ENCODE peak calls at places on chromosomes 16 and 17, in six cellular contexts. I, K, V, Q, Z and W are unnamed samples.

GRCh38 chr16:9139965-9140364 is 48.5 kb downstream of the HAPSTR1 start:
- DNase-seq in I (peak; percentile 49), K (no peak), V (no peak), Q (peak; percentile 15), Z (no peak), W (peak; percentile 7)

GRCh38 chr16:58284488-58284887 is 10.3 kb downstream of the PRSS54 start:
- DNase-seq in I (no peak), K (no peak), V (no peak), Q (no peak), Z (no peak), W (no peak)

GRCh38 chr16:64437706-64438329 is 684.0 kb downstream of the CDH11 start:
- DNase-seq in I (no peak), K (no peak), V (no peak), Q (no peak), Z (no peak), W (peak; percentile 19)

GRCh38 chr16:3074860-3075545 is 9.6 kb downstream of the IL32 start:
- DNase-seq in I (no peak), K (peak; percentile 94), V (peak; percentile 38), Q (peak; percentile 55), Z (no peak), W (no peak)

GRCh38 chr17:75697651-75698291 is 23.5 kb upstream of the ITGB4 start:
- DNase-seq in I (no peak), K (no peak), V (peak; percentile 76), Q (no peak), Z (no peak), W (no peak)

GRCh38 chr17:20123209-20123608 is 114.0 kb downstream of the SPECC1 start:
- DNase-seq in I (no peak), K (no peak), V (no peak), Q (no peak), Z (no peak), W (no peak)

GRCh38 chr16:2032285-2033056 is 5.8 kb downstream of the NHERF2 start:
- DNase-seq in I (no peak), K (no peak), V (no peak), Q (no peak), Z (no peak), W (no peak)

GRCh38 chr16:11586856-11587642 is at the start of gene LITAF:
- DNase-seq in I (peak; percentile 53), K (peak; percentile 82), V (peak; percentile 62), Q (peak; percentile 72), Z (peak; percentile 78), W (peak; percentile 74)

GRCh38 chr17:22221344-22221743 is 529.0 kb downstream of the KCNJ18 start:
- DNase-seq in I (no peak), K (no peak), V (no peak), Q (no peak), Z (no peak), W (no peak)

GRCh38 chr16:31043898-31044481 is 10.6 kb downstream of the STX4 start:
- DNase-seq in I (no peak), K (no peak), V (no peak), Q (no peak), Z (no peak), W (no peak)

GRCh38 chr17:74176546-74177001 is 26.9 kb upstream of the RPL38 start:
- DNase-seq in I (peak; percentile 71), K (peak; percentile 79), V (peak; percentile 62), Q (peak; percentile 61), Z (peak; percentile 44), W (peak; percentile 39)

GRCh38 chr16:56608043-56608875 is at the start of gene MT2A:
- DNase-seq in I (peak; percentile 92), K (peak; percentile 97), V (peak; percentile 97), Q (peak; percentile 97), Z (peak; percentile 96), W (peak; percentile 98)
- H3K4me1 ChIP-seq in I (peaks cover 11% of the 10 kb centered on the region), K (peaks cover 14% of the 10 kb centered on the region), V (peaks cover 46% of the 10 kb centered on the region), Q (peaks cover 65% of the 10 kb centered on the region), Z (peaks cover 54% of the 10 kb centered on the region), W (peaks cover 66% of the 10 kb centered on the region)

GRCh38 chr17:40551091-40551873 is 14.0 kb downstream of the CCR7 start:
- DNase-seq in I (peak; percentile 70), K (peak; percentile 74), V (peak; percentile 69), Q (peak; percentile 91), Z (peak; percentile 70), W (peak; percentile 83)
- H3K4me1 ChIP-seq in I (peaks cover 53% of the 10 kb centered on the region), K (peaks cover 43% of the 10 kb centered on the region), V (peaks cover 28% of the 10 kb centered on the region), Q (peaks cover 46% of the 10 kb centered on the region), Z (peaks cover 54% of the 10 kb centered on the region), W (peaks cover 43% of the 10 kb centered on the region)

DNA sequence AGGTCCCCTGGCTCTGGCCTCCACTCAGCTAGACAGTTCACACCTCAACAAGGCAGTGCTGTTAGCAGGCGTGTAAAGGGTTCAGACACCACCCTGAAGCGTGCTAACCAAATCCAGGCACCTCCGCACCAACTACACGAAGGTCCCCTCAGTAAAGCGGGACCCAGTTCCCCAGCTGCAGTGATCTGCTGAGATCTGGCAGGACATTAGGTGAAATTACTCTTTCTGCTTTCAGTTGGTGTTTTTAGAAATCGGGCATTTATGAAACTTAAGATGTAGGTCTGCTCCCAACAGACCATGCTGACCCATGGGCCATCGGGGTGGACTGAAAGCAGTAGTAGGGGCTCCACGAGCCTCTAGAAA is 27.1 kb downstream of the FBXO31 start:
- DNase-seq in I (no peak), K (no peak), V (no peak), Q (no peak), Z (no peak), W (no peak)
- H3K4me1 ChIP-seq in I (peaks cover 22% of the 10 kb centered on the region), K (peaks cover under 1% of the 10 kb centered on the region), V (no peaks in the 10 kb centered on the region), Q (peaks cover 43% of the 10 kb centered on the region), Z (peaks cover 5% of the 10 kb centered on the region), W (peaks cover 14% of the 10 kb centered on the region)

GRCh38 chr17:68950725-68951124 is 4.5 kb downstream of the ABCA8 start:
- DNase-seq in I (no peak), K (no peak), V (no peak), Q (no peak), Z (no peak), W (no peak)
- H3K4me1 ChIP-seq in I (peaks cover 14% of the 10 kb centered on the region), K (no peaks in the 10 kb centered on the region), V (peaks cover 6% of the 10 kb centered on the region), Q (no peaks in the 10 kb centered on the region), Z (peaks cover 4% of the 10 kb centered on the region), W (peaks cover 22% of the 10 kb centered on the region)